ENCODE peak calls at places on chromosomes 4 and X, in four cellular contexts. U is brain microvascular endothelial cell, V is cardiac muscle cell, R is HL-60. Y is an unnamed sample.
A peak's percentile ranks its signal among the peaks of the same experiment; 100 is the strongest.

GRCh38 chr4:139913398-139913990 is 240.5 kb downstream of the MAML3 start:
- DNase-seq in U (no peak), V (no peak), R (no peak), Y (no peak)

GRCh38 chrX:154748712-154749339 is 2.1 kb downstream of the GAB3 start:
- DNase-seq in U (peak; percentile 47), V (peak; percentile 61), R (no peak), Y (peak; percentile 77)

GRCh38 chrX:40414335-40414734 is 166.4 kb upstream of the ATP6AP2 start:
- DNase-seq in U (no peak), V (no peak), R (no peak), Y (no peak)

GRCh38 chr4:162475221-162475620 is 311.4 kb upstream of the FSTL5 start:
- DNase-seq in U (peak; percentile 12), V (peak; percentile 44), R (no peak), Y (no peak)

GRCh38 chrX:41734530-41734929 is 10.5 kb downstream of the GPR82 start:
- DNase-seq in U (peak; percentile 22), V (no peak), R (no peak), Y (peak; percentile 65)

GRCh38 chr4:186723207-186724047 is at the start of gene FAT1:
- DNase-seq in U (peak; percentile 26), V (peak; percentile 91), R (peak; percentile 56), Y (peak; percentile 90)

GRCh38 chrX:7514871-7515599 is 327.9 kb upstream of the VCX start:
- DNase-seq in U (peak; percentile 36), V (no peak), R (no peak), Y (no peak)

GRCh38 chr4:183200453-183200852 is 101.4 kb downstream of the WWC2 start:
- DNase-seq in U (peak; percentile 93), V (no peak), R (no peak), Y (peak; percentile 96)

GRCh38 chr4:163201358-163201757 is 34.7 kb upstream of the NAF1 start:
- DNase-seq in U (no peak), V (no peak), R (no peak), Y (no peak)

GRCh38 chrX:39174761-39175417 is 373.6 kb downstream of the MID1IP1 start:
- DNase-seq in U (no peak), V (no peak), R (no peak), Y (no peak)

GRCh38 chr4:124028172-124028571 is 631.6 kb downstream of the SPRY1 start:
- DNase-seq in U (no peak), V (no peak), R (no peak), Y (peak; percentile 51)

GRCh38 chr4:105808459-105809041 is 86.7 kb upstream of the NPNT start:
- DNase-seq in U (peak; percentile 84), V (no peak), R (no peak), Y (no peak)

GRCh38 chr4:110510955-110511544 is 35.1 kb downstream of the ENPEP start:
- DNase-seq in U (no peak), V (peak; percentile 74), R (no peak), Y (peak; percentile 85)

GRCh38 chrX:38816158-38816557 is 14.9 kb downstream of the MID1IP1 start:
- DNase-seq in U (no peak), V (no peak), R (no peak), Y (no peak)

GRCh38 chrX:134622813-134623185 is 35.5 kb downstream of the PLAC1 start:
- DNase-seq in U (no peak), V (no peak), R (no peak), Y (no peak)

GRCh38 chrX:2410279-2411020 is 90.3 kb downstream of the DHRSX start:
- DNase-seq in U (no peak), V (no peak), R (no peak), Y (no peak)

GRCh38 chr4:113738251-113738650 is 23.3 kb downstream of the CAMK2D start:
- DNase-seq in U (peak; percentile 26), V (no peak), R (no peak), Y (no peak)

GRCh38 chr4:81085291-81085690 is 54.8 kb downstream of the BMP3 start:
- DNase-seq in U (no peak), V (no peak), R (no peak), Y (no peak)

GRCh38 chr4:102663073-102663472 is 97.7 kb downstream of the MANBA start:
- DNase-seq in U (peak; percentile 43), V (no peak), R (no peak), Y (peak; percentile 60)

GRCh38 chr4:106587558-106587957 is 219.0 kb upstream of the GIMD1 start:
- DNase-seq in U (peak; percentile 40), V (no peak), R (no peak), Y (peak; percentile 81)

GRCh38 chr4:41070516-41071281 is 143.6 kb downstream of the APBB2 start:
- DNase-seq in U (no peak), V (no peak), R (no peak), Y (no peak)

GRCh38 chr4:158170691-158171455 is 2.0 kb downstream of the GASK1B start:
- DNase-seq in U (no peak), V (no peak), R (no peak), Y (no peak)

GRCh38 chr4:169074117-169074516 is 64.1 kb upstream of the CBR4 start:
- DNase-seq in U (no peak), V (no peak), R (no peak), Y (no peak)

GRCh38 chr4:41135761-41136160 is 78.6 kb downstream of the APBB2 start:
- DNase-seq in U (no peak), V (no peak), R (no peak), Y (no peak)

GRCh38 chr4:180380733-180381132 is 1862.5 kb upstream of the TENM3 start:
- DNase-seq in U (peak; percentile 2), V (no peak), R (no peak), Y (no peak)

GRCh38 chr4:1512738-1513660 is 106.8 kb upstream of the NKX1-1 start:
- DNase-seq in U (no peak), V (peak; percentile 79), R (no peak), Y (peak; percentile 54)

GRCh38 chrX:37746268-37746931 is 33.5 kb upstream of the CYBB start:
- DNase-seq in U (no peak), V (no peak), R (peak; percentile 90), Y (no peak)

GRCh38 chr4:61301285-61301684 is 101.2 kb downstream of the ADGRL3 start:
- DNase-seq in U (no peak), V (no peak), R (no peak), Y (no peak)

GRCh38 chrX:44698328-44698727 is 145.5 kb upstream of the DUSP21 start:
- DNase-seq in U (no peak), V (no peak), R (no peak), Y (no peak)

GRCh38 chrX:133418588-133418987 is 3.3 kb upstream of the GPC4 start:
- DNase-seq in U (no peak), V (no peak), R (no peak), Y (no peak)

GRCh38 chrX:128992107-128992971 is 531.0 kb downstream of the SMARCA1 start:
- DNase-seq in U (no peak), V (no peak), R (no peak), Y (no peak)

GRCh38 chrX:72101597-72102037 is 30.1 kb downstream of the RTL5 start:
- DNase-seq in U (no peak), V (no peak), R (no peak), Y (no peak)

GRCh38 chr4:95238554-95238953 is 310.2 kb downstream of the UNC5C start:
- DNase-seq in U (no peak), V (no peak), R (no peak), Y (no peak)

GRCh38 chrX:118272237-118272636 is 73.7 kb upstream of the WDR44 start:
- DNase-seq in U (no peak), V (no peak), R (no peak), Y (peak; percentile 47)

GRCh38 chr4:187999406-187999932 is 3.9 kb downstream of the ZFP42 start:
- DNase-seq in U (no peak), V (no peak), R (no peak), Y (no peak)

GRCh38 chr4:73080789-73081188 is 11.3 kb upstream of the COX18 start:
- DNase-seq in U (no peak), V (no peak), R (no peak), Y (peak; percentile 12)

GRCh38 chrX:71095971-71096701 is 485 bp downstream of the FOXO4 start:
- DNase-seq in U (no peak), V (no peak), R (no peak), Y (no peak)

GRCh38 chrX:138287200-138287865 is 424.2 kb downstream of the FGF13 start:
- DNase-seq in U (no peak), V (peak; percentile 37), R (no peak), Y (peak; percentile 11)

GRCh38 chr4:142264961-142265360 is 581.1 kb downstream of the INPP4B start:
- DNase-seq in U (peak; percentile 53), V (peak; percentile 19), R (no peak), Y (no peak)

GRCh38 chrX:67563469-67564448 is 19.9 kb downstream of the AR start:
- DNase-seq in U (peak; percentile 58), V (no peak), R (no peak), Y (no peak)
- H3K4me3 ChIP-seq in U (no peak overlapping the region), V (no peak overlapping the region), R (no peak overlapping the region), Y (no peak overlapping the region)

GRCh38 chr4:6716018-6716911 is at the start of gene BLOC1S4:
- DNase-seq in U (peak; percentile 76), V (peak; percentile 94), R (peak; percentile 96), Y (peak; percentile 94)

GRCh38 chr4:6718932-6719610 is 3.1 kb downstream of the BLOC1S4 start:
- DNase-seq in U (no peak), V (no peak), R (no peak), Y (no peak)

GRCh38 chr4:6714954-6715353 is 1.0 kb upstream of the BLOC1S4 start:
- DNase-seq in U (no peak), V (no peak), R (no peak), Y (no peak)

GRCh38 chr4:6715704-6716017 is 313 bp upstream of the BLOC1S4 start:
- DNase-seq in U (no peak), V (no peak), R (no peak), Y (no peak)

GRCh38 chr4:6716958-6717655 is 1.1 kb downstream of the BLOC1S4 start:
- DNase-seq in U (no peak), V (no peak), R (no peak), Y (no peak)
- H3K27ac ChIP-seq in U (peak overlapping the region; percentile 73), V (peak overlapping the region; percentile 69), R (peak overlapping the region; percentile 85), Y (peak overlapping the region; percentile 80)

GRCh38 chr4:25861422-25861926 is 1.3 kb downstream of the SEL1L3 start:
- DNase-seq in U (no peak), V (no peak), R (no peak), Y (peak; percentile 16)

GRCh38 chr4:25862411-25863346 is at the start of gene SEL1L3:
- DNase-seq in U (no peak), V (peak; percentile 56), R (no peak), Y (peak; percentile 57)

GRCh38 chr4:25859429-25860148 is 3.2 kb downstream of the SEL1L3 start:
- DNase-seq in U (no peak), V (no peak), R (no peak), Y (peak; percentile 26)

GRCh38 chr4:25861951-25862410 is 807 bp downstream of the SEL1L3 start:
- DNase-seq in U (no peak), V (peak; percentile 26), R (no peak), Y (peak; percentile 50)

GRCh38 chr4:25860586-25861421 is 2.0 kb downstream of the SEL1L3 start:
- DNase-seq in U (no peak), V (no peak), R (peak; percentile 95), Y (no peak)
- H3K4me3 ChIP-seq in U (no peak overlapping the region), V (no peak overlapping the region), R (no peak overlapping the region), Y (peak overlapping the region; percentile 87)

GRCh38 chr4:43113196-43113595 is 220.7 kb downstream of the GRXCR1 start:
- DNase-seq in U (no peak), V (peak; percentile 87), R (no peak), Y (no peak)

DNA sequence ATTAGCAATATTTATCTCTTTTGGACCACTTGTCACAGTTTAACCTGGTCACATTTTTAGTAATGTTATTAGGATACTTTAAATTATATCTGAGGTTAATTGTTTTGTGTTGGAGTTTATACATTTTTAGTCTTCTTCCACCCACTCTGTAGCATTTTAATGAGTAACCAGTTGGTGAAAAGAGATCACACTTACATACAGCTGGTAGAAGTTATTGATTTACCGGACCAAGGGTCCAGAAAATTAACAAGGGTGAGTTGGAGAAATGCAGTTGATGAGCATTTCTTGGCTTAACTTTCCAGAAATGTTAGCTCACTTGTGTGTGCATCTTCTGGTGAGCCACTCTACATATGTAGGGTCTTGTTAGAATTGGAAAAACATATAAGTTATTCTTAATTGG is 219.6 kb downstream of the GRXCR1 start:
- DNase-seq in U (no peak), V (no peak), R (no peak), Y (no peak)
- H3K27ac ChIP-seq in U (no peak overlapping the region), V (no peak overlapping the region), R (no peak overlapping the region), Y (no peak overlapping the region)